ENCODE peak calls at places on chromosome 1, in five cellular contexts. D is hepatocyte, Y is IMR-90, Z is HL-60, H is mesendoderm. R is an unnamed sample.

GRCh38 chr1:8020032-8020431 is 6.1 kb downstream of the ERRFI1 start:
- DNase-seq in D (peak; percentile 71), Y (peak; percentile 59), Z (peak; percentile 7), H (peak; percentile 71), R (no peak)

GRCh38 chr1:43582162-43582566 is 51.5 kb downstream of the PTPRF start:
- DNase-seq in D (peak; percentile 91), Y (peak; percentile 96), Z (no peak), H (peak; percentile 88), R (peak; percentile 96)

GRCh38 chr1:6097824-6098223 is 52.1 kb downstream of the KCNAB2 start:
- DNase-seq in D (no peak), Y (no peak), Z (no peak), H (no peak), R (no peak)

GRCh38 chr1:65948609-65949229 is 156.0 kb downstream of the PDE4B start:
- DNase-seq in D (peak; percentile 44), Y (peak; percentile 79), Z (no peak), H (peak; percentile 60), R (no peak)

GRCh38 chr1:31151402-31151801 is 85.9 kb upstream of the PUM1 start:
- DNase-seq in D (no peak), Y (no peak), Z (no peak), H (no peak), R (no peak)

GRCh38 chr1:25809283-25809926 is 9.4 kb downstream of the SELENON start:
- DNase-seq in D (no peak), Y (no peak), Z (peak; percentile 79), H (no peak), R (no peak)

GRCh38 chr1:65605621-65606020 is 185.2 kb downstream of the LEPR start:
- DNase-seq in D (no peak), Y (peak; percentile 3), Z (peak; percentile 10), H (no peak), R (no peak)

GRCh38 chr1:207813513-207813881 is 61.6 kb downstream of the CD46 start:
- DNase-seq in D (no peak), Y (no peak), Z (no peak), H (no peak), R (no peak)

GRCh38 chr1:63073530-63074306 is 248.6 kb upstream of the FOXD3 start:
- DNase-seq in D (peak; percentile 27), Y (no peak), Z (no peak), H (peak; percentile 38), R (no peak)

GRCh38 chr1:47846981-47847380 is 150.2 kb downstream of the TRABD2B start:
- DNase-seq in D (no peak), Y (no peak), Z (no peak), H (no peak), R (no peak)

GRCh38 chr1:228867093-228867950 is 132.0 kb downstream of the RHOU start:
- DNase-seq in D (peak; percentile 63), Y (peak; percentile 25), Z (no peak), H (no peak), R (no peak)

GRCh38 chr1:24918370-24918769 is 11.7 kb downstream of the RUNX3 start:
- DNase-seq in D (no peak), Y (no peak), Z (no peak), H (no peak), R (no peak)

GRCh38 chr1:99601709-99602403 is 44.1 kb upstream of the PALMD start:
- DNase-seq in D (no peak), Y (no peak), Z (no peak), H (no peak), R (no peak)

GRCh38 chr1:184854456-184855180 is 100.0 kb upstream of the EDEM3 start:
- DNase-seq in D (no peak), Y (peak; percentile 76), Z (no peak), H (no peak), R (no peak)

GRCh38 chr1:24930703-24931480 is 816 bp upstream of the RUNX3 start:
- DNase-seq in D (no peak), Y (no peak), Z (no peak), H (no peak), R (no peak)

DNA sequence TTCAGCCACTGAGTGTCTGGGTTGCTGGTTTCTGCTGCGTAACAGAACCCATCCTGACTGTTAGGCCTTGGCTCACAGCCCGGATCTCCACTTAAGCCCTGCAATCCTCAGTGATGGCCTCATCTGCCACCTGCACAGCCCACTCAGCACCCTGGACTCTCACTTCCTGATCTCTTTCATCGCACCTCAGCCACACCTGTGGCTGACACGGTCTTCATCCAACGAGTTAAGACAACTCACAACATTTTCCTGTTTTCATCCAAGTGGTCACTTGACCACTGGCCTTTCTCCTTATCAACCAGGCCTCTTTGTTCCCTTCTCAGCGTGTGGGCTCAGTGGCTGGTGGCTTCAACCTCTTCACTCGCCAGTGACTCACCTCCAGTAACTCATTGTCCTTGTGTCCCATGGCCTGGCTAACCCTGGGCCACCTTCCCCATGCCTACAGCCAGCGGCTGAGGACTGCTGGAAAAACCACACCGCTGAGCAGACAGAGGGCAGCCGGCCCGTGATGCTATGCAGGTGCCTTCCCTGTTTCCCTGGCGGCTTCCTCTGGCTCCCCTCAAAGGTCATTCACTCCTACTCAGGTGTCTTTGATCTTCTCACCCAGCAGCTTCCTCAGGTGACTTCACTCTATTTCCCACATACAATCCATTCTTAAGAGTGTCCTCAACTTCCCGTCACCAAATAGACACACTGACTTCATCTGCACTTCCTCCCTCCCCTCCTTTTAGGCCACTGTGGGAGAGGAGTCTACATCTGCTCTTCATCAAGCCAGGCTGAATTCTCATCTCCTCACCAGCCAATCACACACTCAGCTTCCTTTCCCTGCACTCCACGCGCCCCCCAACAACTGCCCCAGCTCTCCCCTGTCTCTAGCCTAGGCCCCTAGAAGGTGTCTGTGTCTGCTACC is 19.9 kb upstream of the EDN2 start:
- DNase-seq in D (peak; percentile 63), Y (peak; percentile 68), Z (no peak), H (no peak), R (peak; percentile 82)
- H3K27ac ChIP-seq in D (peak overlapping the region; percentile 52), Y (no peak overlapping the region), Z (no peak overlapping the region), H (no peak overlapping the region), R (peak overlapping the region; percentile 47)

GRCh38 chr1:152582647-152583046 is 2.3 kb upstream of the LCE3D start:
- DNase-seq in D (no peak), Y (peak; percentile 0), Z (no peak), H (no peak), R (peak; percentile 66)
- H3K27ac ChIP-seq in D (no peak overlapping the region), Y (no peak overlapping the region), Z (no peak overlapping the region), H (no peak overlapping the region), R (peak overlapping the region; percentile 9)

DNA sequence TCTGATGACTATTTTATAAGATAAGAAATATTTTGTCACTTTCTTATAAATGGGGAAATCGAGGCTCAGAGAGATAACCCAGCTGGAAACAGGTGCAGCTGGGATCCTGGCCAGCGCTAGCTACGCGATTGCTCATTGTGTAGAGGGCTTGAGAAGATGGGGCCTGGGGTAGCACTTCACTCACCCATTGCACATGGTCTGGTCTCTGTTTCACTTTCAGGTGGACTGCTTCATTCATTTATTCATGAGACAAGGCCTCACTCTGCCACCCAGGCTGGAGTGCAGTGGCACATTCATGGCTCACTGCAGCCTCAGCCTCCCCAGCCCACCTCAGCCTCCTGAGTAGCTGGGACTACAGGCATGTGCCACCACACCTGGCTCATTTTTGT is 23.8 kb downstream of the UBE4B start:
- DNase-seq in D (no peak), Y (no peak), Z (no peak), H (no peak), R (no peak)
- H3K27ac ChIP-seq in D (no peak overlapping the region), Y (peak overlapping the region; percentile 26), Z (no peak overlapping the region), H (no peak overlapping the region), R (peak overlapping the region; percentile 41)

GRCh38 chr1:108047085-108047484 is 82.1 kb upstream of the VAV3 start:
- DNase-seq in D (no peak), Y (no peak), Z (no peak), H (no peak), R (no peak)
- H3K27ac ChIP-seq in D (no peak overlapping the region), Y (no peak overlapping the region), Z (no peak overlapping the region), H (no peak overlapping the region), R (no peak overlapping the region)

GRCh38 chr1:91891969-91892368 is 6.0 kb upstream of the TGFBR3 start:
- DNase-seq in D (no peak), Y (peak; percentile 54), Z (no peak), H (peak; percentile 76), R (no peak)
- H3K27ac ChIP-seq in D (peak overlapping the region; percentile 43), Y (peak overlapping the region; percentile 66), Z (no peak overlapping the region), H (no peak overlapping the region), R (no peak overlapping the region)

GRCh38 chr1:59018860-59019259 is 235.0 kb upstream of the JUN start:
- DNase-seq in D (no peak), Y (no peak), Z (no peak), H (no peak), R (no peak)

GRCh38 chr1:59022199-59022598 is 238.4 kb upstream of the JUN start:
- DNase-seq in D (no peak), Y (no peak), Z (no peak), H (no peak), R (no peak)

GRCh38 chr1:59022799-59023198 is 239.0 kb upstream of the JUN start:
- DNase-seq in D (no peak), Y (no peak), Z (no peak), H (no peak), R (no peak)

GRCh38 chr1:59018446-59018845 is 234.6 kb upstream of the JUN start:
- DNase-seq in D (no peak), Y (no peak), Z (no peak), H (no peak), R (no peak)

GRCh38 chr1:59020151-59020997 is 236.5 kb upstream of the JUN start:
- DNase-seq in D (peak; percentile 56), Y (peak; percentile 86), Z (no peak), H (no peak), R (no peak)
- H3K27ac ChIP-seq in D (peak overlapping the region; percentile 64), Y (peak overlapping the region; percentile 82), Z (peak overlapping the region; percentile 44), H (no peak overlapping the region), R (peak overlapping the region; percentile 5)

DNA sequence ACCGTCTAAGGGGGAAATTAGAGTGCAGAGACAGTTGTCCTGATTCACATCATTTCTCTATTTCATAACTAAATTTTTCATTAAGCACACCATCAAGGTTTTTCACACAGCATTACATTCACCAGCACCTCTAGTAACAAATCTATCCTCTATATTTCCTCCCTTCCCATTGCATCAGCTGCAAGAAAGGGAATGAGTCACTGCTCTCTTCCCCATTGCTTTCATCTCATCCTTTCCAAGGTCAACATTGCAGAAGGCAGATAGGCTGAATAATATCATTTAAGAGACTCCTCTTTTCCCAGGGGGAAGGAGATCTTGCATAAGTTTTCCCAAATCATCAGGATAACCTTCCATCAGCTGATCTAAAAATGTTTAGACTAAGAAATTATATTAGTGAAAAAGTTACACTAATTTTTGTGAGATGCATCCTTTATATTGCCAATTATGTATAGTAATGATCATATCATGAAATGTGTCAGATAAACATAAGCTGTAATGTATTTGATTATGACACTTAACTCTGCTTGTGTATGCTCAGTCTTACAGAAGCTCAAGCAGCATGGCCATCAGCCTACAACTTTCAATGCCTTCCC is 4.3 kb downstream of the INTS7 start:
- DNase-seq in D (peak; percentile 51), Y (peak; percentile 91), Z (no peak), H (peak; percentile 66), R (peak; percentile 56)
- H3K27ac ChIP-seq in D (peak overlapping the region; percentile 63), Y (peak overlapping the region; percentile 59), Z (no peak overlapping the region), H (no peak overlapping the region), R (peak overlapping the region; percentile 98)

GRCh38 chr1:13948851-13949490 is 249.0 kb downstream of the PRDM2 start:
- DNase-seq in D (no peak), Y (no peak), Z (no peak), H (no peak), R (no peak)
- H3K27ac ChIP-seq in D (no peak overlapping the region), Y (no peak overlapping the region), Z (no peak overlapping the region), H (no peak overlapping the region), R (no peak overlapping the region)

R was measured in epithelial cell of prostate.